ENCODE peak calls at places on chromosome 17, in nine cellular contexts. J is gastrocnemius medialis; C is neural progenitor cell; D is transverse colon; M is naive thymus-derived CD4-positive, alpha-beta T cell; N is aorta; L is heart right ventricle; E is GM23248; B is pancreas. G is an unnamed sample.

GRCh38 chr17:8940866-8941471 is 24.5 kb downstream of the PIK3R5 start:
- DNase-seq in J (no peak), C (no peak), B (no peak), E (no peak), M (no peak), L (no peak), D (no peak), N (no peak), G (no peak)

GRCh38 chr17:78313735-78314648 is 45.9 kb downstream of the SOCS3 start:
- DNase-seq in C (peak; percentile 75), D (peak; percentile 92), J (peak; percentile 50), E (peak; percentile 77), B (peak; percentile 86), N (peak; percentile 83), M (peak; percentile 74), L (peak; percentile 77), G (peak; percentile 65)

GRCh38 chr17:1179635-1180433 is at the start of gene ABR:
- DNase-seq in L (peak; percentile 72), B (peak; percentile 74), N (peak; percentile 77), J (no peak), E (peak; percentile 68), M (peak; percentile 43), D (peak; percentile 46), C (peak; percentile 89), G (peak; percentile 50)

GRCh38 chr17:47744168-47745036 is 11.4 kb downstream of the TBX21 start:
- DNase-seq in E (no peak), J (no peak), N (no peak), L (no peak), C (no peak), M (no peak), D (no peak), B (no peak), G (no peak)

GRCh38 chr17:35170968-35171771 is 23.0 kb downstream of the SLC35G3 start:
- DNase-seq in D (no peak), L (no peak), J (no peak), E (peak; percentile 59), N (no peak), B (no peak), C (no peak), M (peak; percentile 76), G (no peak)

GRCh38 chr17:46002311-46002972 is 3.4 kb downstream of the STH start:
- DNase-seq in M (peak; percentile 80), J (peak; percentile 60), C (peak; percentile 74), N (peak; percentile 67), L (peak; percentile 33), E (peak; percentile 70), B (peak; percentile 77), D (peak; percentile 78), G (peak; percentile 68)

GRCh38 chr17:45228121-45228941 is 6.6 kb downstream of the FMNL1 start:
- DNase-seq in D (peak; percentile 13), L (no peak), C (no peak), J (peak; percentile 34), E (no peak), N (no peak), M (no peak), B (peak; percentile 63), G (no peak)

GRCh38 chr17:61583242-61583641 is 7.8 kb downstream of the NACA2 start:
- DNase-seq in N (no peak), M (no peak), J (no peak), L (no peak), B (no peak), C (no peak), E (peak; percentile 79), D (no peak), G (no peak)

GRCh38 chr17:753407-753806 is 1.3 kb upstream of the GEMIN4 start:
- DNase-seq in E (no peak), B (no peak), D (no peak), C (no peak), N (no peak), L (no peak), M (no peak), J (no peak), G (no peak)

GRCh38 chr17:14340968-14341412 is 40.1 kb downstream of the HS3ST3B1 start:
- DNase-seq in E (no peak), J (no peak), N (no peak), B (no peak), D (no peak), M (no peak), C (peak; percentile 65), L (no peak), G (no peak)
- H3K27ac ChIP-seq in E (peak overlapping the region; percentile 17), J (no peak overlapping the region), N (no peak overlapping the region), B (no peak overlapping the region), D (no peak overlapping the region), M (no peak overlapping the region), C (no peak overlapping the region), L (no peak overlapping the region), G (no peak overlapping the region)

GRCh38 chr17:6426356-6427101 is 8.4 kb downstream of the AIPL1 start:
- DNase-seq in D (no peak), E (no peak), B (no peak), C (no peak), J (no peak), N (no peak), M (no peak), L (no peak), G (no peak)

GRCh38 chr17:6427284-6427781 is 7.6 kb downstream of the AIPL1 start:
- DNase-seq in L (no peak), B (no peak), M (peak; percentile 64), D (no peak), J (no peak), C (no peak), E (peak; percentile 64), N (no peak), G (no peak)

GRCh38 chr17:6430769-6431168 is 4.2 kb downstream of the AIPL1 start:
- DNase-seq in M (no peak), C (no peak), J (no peak), E (no peak), L (no peak), D (no peak), B (no peak), N (no peak), G (no peak)

GRCh38 chr17:6429266-6429665 is 5.7 kb downstream of the AIPL1 start:
- DNase-seq in D (no peak), B (no peak), J (no peak), C (peak; percentile 86), L (no peak), N (no peak), E (no peak), M (no peak), G (no peak)

DNA sequence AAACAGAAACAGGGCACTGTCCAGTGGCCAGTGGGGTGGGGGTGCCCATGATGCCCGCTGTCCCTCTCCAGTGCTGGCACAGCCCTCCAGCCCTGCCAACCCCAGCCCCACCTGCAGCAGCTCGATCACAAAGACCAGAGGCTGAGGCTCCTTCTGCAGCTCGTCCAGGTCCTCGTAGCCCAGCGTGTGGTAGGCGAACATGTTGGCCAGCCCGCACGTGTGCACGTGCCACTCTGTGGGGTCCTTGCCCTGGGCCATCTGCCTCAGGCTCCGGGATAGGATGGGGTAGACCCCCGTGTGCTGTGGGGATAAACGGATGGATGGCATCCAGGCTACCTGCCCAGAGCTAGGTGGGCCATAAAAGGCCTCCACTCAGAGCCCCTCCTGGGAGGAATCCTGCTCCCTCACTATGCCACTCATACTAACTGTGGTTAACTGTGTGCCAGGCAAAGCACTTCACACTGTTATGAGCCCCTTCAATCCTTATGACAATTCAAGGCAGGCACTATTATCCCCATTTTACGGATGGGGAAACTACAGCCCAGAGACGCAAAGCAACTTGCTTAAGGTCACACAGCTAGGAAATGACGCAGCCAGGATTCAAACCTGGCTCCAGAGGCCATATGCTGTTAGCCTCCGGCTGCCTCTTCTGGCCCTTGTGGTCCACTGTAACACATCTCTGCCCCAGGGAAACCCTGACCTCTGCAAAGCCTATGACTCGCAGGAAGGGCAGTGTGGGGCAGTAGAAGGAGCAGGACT is 6.5 kb downstream of the AIPL1 start:
- DNase-seq in L (no peak), D (no peak), J (no peak), E (no peak), C (no peak), B (no peak), N (no peak), M (no peak), G (no peak)
- H3K4me1 ChIP-seq in L (no peaks in the 10 kb centered on the region), D (peaks cover 7% of the 10 kb centered on the region), J (no peaks in the 10 kb centered on the region), E (no peaks in the 10 kb centered on the region), C (peaks cover 15% of the 10 kb centered on the region), B (no peaks in the 10 kb centered on the region), N (no peaks in the 10 kb centered on the region), M (peaks cover 15% of the 10 kb centered on the region), G (no peaks in the 10 kb centered on the region)

GRCh38 chr17:13688716-13689115 is 87.0 kb upstream of the HS3ST3A1 start:
- DNase-seq in E (no peak), J (no peak), D (no peak), N (no peak), B (no peak), M (no peak), C (no peak), L (no peak), G (no peak)
- H3K27ac ChIP-seq in E (no peak overlapping the region), J (no peak overlapping the region), D (no peak overlapping the region), N (no peak overlapping the region), B (no peak overlapping the region), M (no peak overlapping the region), C (no peak overlapping the region), L (no peak overlapping the region), G (no peak overlapping the region)

GRCh38 chr17:28041844-28042656 is 427 bp upstream of the NLK start:
- DNase-seq in C (no peak), D (no peak), J (peak; percentile 17), N (no peak), M (no peak), B (no peak), L (no peak), E (peak; percentile 22), G (no peak)

GRCh38 chr17:28043296-28043695 is 819 bp downstream of the NLK start:
- DNase-seq in J (no peak), N (no peak), E (no peak), M (no peak), D (no peak), L (no peak), B (no peak), C (no peak), G (no peak)

GRCh38 chr17:28042657-28042720 is at the start of gene NLK:
- DNase-seq in N (no peak), L (no peak), J (no peak), B (no peak), E (no peak), C (no peak), M (no peak), D (no peak), G (no peak)

GRCh38 chr17:28041068-28041843 is 1.2 kb upstream of the NLK start:
- DNase-seq in J (peak; percentile 100), C (peak; percentile 100), B (peak; percentile 100), L (peak; percentile 99), E (peak; percentile 99), M (peak; percentile 99), N (peak; percentile 100), D (peak; percentile 100), G (peak; percentile 99)

DNA sequence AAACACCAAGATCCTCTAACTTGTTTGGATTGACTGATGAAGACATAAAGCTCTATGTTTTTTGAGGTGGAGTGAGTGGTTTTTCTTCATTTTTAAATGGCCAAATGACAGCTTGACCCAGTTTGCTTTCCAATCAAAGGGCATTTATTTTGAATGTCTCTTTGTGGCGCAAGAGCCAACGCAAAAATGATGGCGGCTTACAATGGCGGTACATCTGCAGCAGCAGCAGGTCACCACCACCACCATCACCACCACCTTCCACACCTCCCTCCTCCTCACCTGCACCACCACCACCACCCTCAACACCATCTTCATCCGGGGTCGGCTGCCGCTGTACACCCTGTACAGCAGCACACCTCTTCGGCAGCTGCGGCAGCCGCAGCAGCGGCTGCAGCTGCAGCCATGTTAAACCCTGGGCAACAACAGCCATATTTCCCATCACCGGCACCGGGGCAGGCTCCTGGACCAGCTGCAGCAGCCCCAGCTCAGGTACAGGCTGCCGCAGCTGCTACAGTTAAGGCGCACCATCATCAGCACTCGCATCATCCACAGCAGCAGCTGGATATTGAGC is 329 bp downstream of the NLK start:
- DNase-seq in N (no peak), M (no peak), D (peak; percentile 10), E (no peak), J (no peak), C (no peak), B (no peak), L (no peak), G (no peak)
- H3K4me1 ChIP-seq in N (peaks cover 13% of the 10 kb centered on the region), M (peaks cover 43% of the 10 kb centered on the region), D (peaks cover 50% of the 10 kb centered on the region), E (peaks cover 44% of the 10 kb centered on the region), J (peaks cover 50% of the 10 kb centered on the region), C (peaks cover 49% of the 10 kb centered on the region), B (peaks cover 9% of the 10 kb centered on the region), L (peaks cover 62% of the 10 kb centered on the region), G (peaks cover 9% of the 10 kb centered on the region)

G was measured in prostate gland.